ENCODE peak calls at places on chromosomes 12 and 14, in eight cellular contexts. C is MM.1S, W is upper lobe of right lung, Y is HCT116, K is lower lobe of right lung, E is cardiac muscle cell, V is A549, N is Karpas-422. G is an unnamed sample.

GRCh38 chr14:37142835-37143499 is 29.4 kb downstream of the SLC25A21 start:
- DNase-seq in C (no peak), W (no peak), Y (no peak), K (no peak), E (no peak), V (no peak), N (peak; percentile 43), G (no peak)

GRCh38 chr12:89775336-89776005 is 66.8 kb upstream of the ATP2B1 start:
- DNase-seq in C (no peak), W (no peak), Y (no peak), K (no peak), E (no peak), V (peak; percentile 39), N (no peak), G (no peak)

GRCh38 chr14:65263161-65263788 is 149.3 kb upstream of the FUT8 start:
- DNase-seq in C (no peak), W (no peak), Y (no peak), K (no peak), E (no peak), V (no peak), N (no peak), G (no peak)

GRCh38 chr12:50734409-50735263 is 29.3 kb upstream of the ATF1 start:
- DNase-seq in C (peak; percentile 33), W (no peak), Y (peak; percentile 6), K (no peak), E (peak; percentile 60), V (peak; percentile 51), N (peak; percentile 77), G (peak; percentile 49)

GRCh38 chr12:56431850-56432249 is 17.4 kb downstream of the TIMELESS start:
- DNase-seq in C (no peak), W (no peak), Y (no peak), K (no peak), E (peak; percentile 60), V (no peak), N (no peak), G (no peak)

GRCh38 chr12:96425321-96425720 is 25.1 kb upstream of the CDK17 start:
- DNase-seq in C (no peak), W (no peak), Y (no peak), K (no peak), E (peak; percentile 81), V (no peak), N (no peak), G (no peak)

GRCh38 chr14:51451561-51451960 is 200.1 kb upstream of the FRMD6 start:
- DNase-seq in C (no peak), W (no peak), Y (no peak), K (no peak), E (no peak), V (no peak), N (no peak), G (no peak)

GRCh38 chr12:25155031-25155576 is 39.9 kb downstream of the DNAI7 start:
- DNase-seq in C (peak; percentile 58), W (no peak), Y (peak; percentile 13), K (no peak), E (peak; percentile 43), V (peak; percentile 36), N (peak; percentile 82), G (no peak)

GRCh38 chr12:104793280-104793679 is 164.8 kb downstream of the SLC41A2 start:
- DNase-seq in C (no peak), W (no peak), Y (no peak), K (no peak), E (peak; percentile 81), V (no peak), N (no peak), G (peak; percentile 15)

GRCh38 chr14:52458721-52459085 is 93.6 kb downstream of the TXNDC16 start:
- DNase-seq in C (no peak), W (no peak), Y (no peak), K (no peak), E (peak; percentile 30), V (no peak), N (no peak), G (no peak)

GRCh38 chr12:6567112-6567680 is 895 bp downstream of the NOP2 start:
- DNase-seq in C (no peak), W (no peak), Y (no peak), K (no peak), E (no peak), V (peak; percentile 35), N (peak; percentile 73), G (no peak)

DNA sequence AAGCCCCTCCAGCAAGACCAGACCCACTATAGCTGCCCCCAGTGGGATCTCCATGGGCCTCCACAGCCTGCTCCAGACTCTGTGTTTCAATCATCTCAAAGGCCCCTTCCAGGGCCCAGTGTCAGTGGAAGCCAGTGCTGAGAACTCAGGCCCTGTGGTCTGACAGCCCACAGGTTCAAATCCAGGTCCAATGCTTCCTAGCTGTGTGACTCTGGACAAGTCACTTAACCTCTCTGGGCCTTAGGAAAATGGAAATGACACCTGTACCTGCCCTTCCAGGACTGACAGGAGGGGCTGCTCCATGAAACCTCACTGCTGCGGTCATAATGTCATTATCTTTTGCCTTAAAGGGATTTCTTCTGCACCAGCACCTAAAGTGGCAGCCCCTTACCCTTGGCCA is 101.9 kb downstream of the NCOR2 start:
- DNase-seq in C (no peak), W (no peak), Y (no peak), K (no peak), E (no peak), V (no peak), N (no peak), G (no peak)
- H3K4me1 ChIP-seq in C (no peaks in the 10 kb centered on the region), W (peaks cover 10% of the 10 kb centered on the region), Y (no peaks in the 10 kb centered on the region), K (peaks cover 24% of the 10 kb centered on the region), E (no peaks in the 10 kb centered on the region), V (no peaks in the 10 kb centered on the region), N (peaks cover 16% of the 10 kb centered on the region), G (peaks cover 13% of the 10 kb centered on the region)

GRCh38 chr12:2300168-2300567 is 247.4 kb downstream of the CACNA1C start:
- DNase-seq in C (no peak), W (no peak), Y (no peak), K (no peak), E (no peak), V (no peak), N (no peak), G (no peak)
- H3K4me1 ChIP-seq in C (peaks cover 35% of the 10 kb centered on the region), W (peaks cover 28% of the 10 kb centered on the region), Y (no peaks in the 10 kb centered on the region), K (peaks cover 16% of the 10 kb centered on the region), E (peaks cover 29% of the 10 kb centered on the region), V (no peaks in the 10 kb centered on the region), N (no peaks in the 10 kb centered on the region), G (no peaks in the 10 kb centered on the region)

GRCh38 chr12:86376052-86376451 is 119.9 kb upstream of the MGAT4C start:
- DNase-seq in C (no peak), W (no peak), Y (peak; percentile 3), K (no peak), E (no peak), V (no peak), N (no peak), G (peak; percentile 78)
- H3K4me1 ChIP-seq in C (no peaks in the 10 kb centered on the region), W (no peaks in the 10 kb centered on the region), Y (no peaks in the 10 kb centered on the region), K (no peaks in the 10 kb centered on the region), E (no peaks in the 10 kb centered on the region), V (no peaks in the 10 kb centered on the region), N (no peaks in the 10 kb centered on the region), G (no peaks in the 10 kb centered on the region)

GRCh38 chr12:46556820-46557524 is 184.4 kb upstream of the SLC38A2 start:
- DNase-seq in C (no peak), W (no peak), Y (peak; percentile 83), K (no peak), E (peak; percentile 49), V (peak; percentile 27), N (no peak), G (no peak)
- H3K4me1 ChIP-seq in C (peaks cover 47% of the 10 kb centered on the region), W (no peaks in the 10 kb centered on the region), Y (peaks cover 75% of the 10 kb centered on the region), K (no peaks in the 10 kb centered on the region), E (peaks cover 23% of the 10 kb centered on the region), V (peaks cover 63% of the 10 kb centered on the region), N (no peaks in the 10 kb centered on the region), G (no peaks in the 10 kb centered on the region)

GRCh38 chr12:124388679-124389536 is 94.0 kb downstream of the RFLNA start:
- DNase-seq in C (peak; percentile 52), W (peak; percentile 92), Y (no peak), K (peak; percentile 89), E (peak; percentile 94), V (peak; percentile 74), N (peak; percentile 85), G (peak; percentile 89)

GRCh38 chr12:124387510-124387855 is 92.6 kb downstream of the RFLNA start:
- DNase-seq in C (no peak), W (peak; percentile 81), Y (no peak), K (peak; percentile 75), E (no peak), V (no peak), N (no peak), G (no peak)

GRCh38 chr12:124389537-124390441 is 94.9 kb downstream of the RFLNA start:
- DNase-seq in C (no peak), W (no peak), Y (no peak), K (no peak), E (no peak), V (no peak), N (no peak), G (no peak)

GRCh38 chr12:124386661-124387509 is 92.0 kb downstream of the RFLNA start:
- DNase-seq in C (no peak), W (no peak), Y (no peak), K (no peak), E (no peak), V (no peak), N (no peak), G (no peak)

GRCh38 chr12:124388038-124388676 is 93.3 kb downstream of the RFLNA start:
- DNase-seq in C (no peak), W (no peak), Y (no peak), K (no peak), E (no peak), V (no peak), N (no peak), G (no peak)
- H3K4me1 ChIP-seq in C (peaks cover 18% of the 10 kb centered on the region), W (peaks cover 66% of the 10 kb centered on the region), Y (peaks cover 47% of the 10 kb centered on the region), K (peaks cover 78% of the 10 kb centered on the region), E (peaks cover 11% of the 10 kb centered on the region), V (peaks cover 69% of the 10 kb centered on the region), N (peaks cover 57% of the 10 kb centered on the region), G (peaks cover 20% of the 10 kb centered on the region)

GRCh38 chr12:1054103-1054838 is 63.2 kb downstream of the ERC1 start:
- DNase-seq in C (no peak), W (no peak), Y (no peak), K (no peak), E (peak; percentile 16), V (no peak), N (no peak), G (peak; percentile 28)
- H3K4me1 ChIP-seq in C (no peaks in the 10 kb centered on the region), W (peaks cover 17% of the 10 kb centered on the region), Y (no peaks in the 10 kb centered on the region), K (peaks cover 14% of the 10 kb centered on the region), E (peaks cover 33% of the 10 kb centered on the region), V (peaks cover 13% of the 10 kb centered on the region), N (no peaks in the 10 kb centered on the region), G (peaks cover 13% of the 10 kb centered on the region)

DNA sequence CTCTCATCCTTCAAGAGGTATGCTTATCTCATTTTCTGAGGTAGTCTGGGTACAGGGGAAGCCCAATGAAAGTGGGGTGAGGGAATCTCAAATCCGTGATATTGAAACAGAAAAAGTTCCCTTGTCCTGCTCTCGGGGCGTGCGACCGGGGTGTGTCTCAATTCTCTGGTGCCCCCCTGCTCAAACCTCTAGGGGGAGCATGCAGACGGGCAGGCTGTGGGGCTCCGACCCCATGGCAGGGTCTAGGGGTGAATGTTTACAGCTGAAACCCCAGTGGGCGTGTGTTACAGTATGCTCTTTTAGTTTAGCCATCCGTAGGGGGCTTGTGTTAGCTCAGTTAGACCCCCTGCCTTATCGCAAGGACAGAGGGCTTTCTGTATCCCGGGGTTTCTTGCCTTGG is 68.7 kb downstream of the PTPRQ start:
- DNase-seq in C (no peak), W (no peak), Y (no peak), K (no peak), E (no peak), V (no peak), N (no peak), G (no peak)
- H3K4me1 ChIP-seq in C (no peaks in the 10 kb centered on the region), W (no peaks in the 10 kb centered on the region), Y (no peaks in the 10 kb centered on the region), K (no peaks in the 10 kb centered on the region), E (no peaks in the 10 kb centered on the region), V (peaks cover 13% of the 10 kb centered on the region), N (no peaks in the 10 kb centered on the region), G (no peaks in the 10 kb centered on the region)

G was measured in BE2C.